ENCODE peak calls at places on chromosomes 11 and 22, in four cellular contexts. K is left cardiac atrium, B is HCEC 1CT, P is HFF-Myc. L is an unnamed sample.
A peak's percentile ranks its signal among the peaks of the same experiment; 100 is the strongest.

GRCh38 chr11:33125611-33126010 is 35.7 kb downstream of the CSTF3 start:
- DNase-seq in K (no peak), P (no peak), B (no peak), L (no peak)

GRCh38 chr11:35946766-35947165 is 2.9 kb downstream of the LDLRAD3 start:
- DNase-seq in P (no peak), K (no peak), B (no peak), L (no peak)

GRCh38 chr11:65854871-65855837 is 2.8 kb downstream of the CFL1 start:
- DNase-seq in P (no peak), B (no peak), K (no peak), L (no peak)

GRCh38 chr11:120219157-120219934 is 8.5 kb downstream of the OAF start:
- DNase-seq in P (no peak), B (peak; percentile 32), K (peak; percentile 50), L (no peak)

GRCh38 chr11:30859709-30860108 is 273.6 kb upstream of the MPPED2 start:
- DNase-seq in P (no peak), B (no peak), K (no peak), L (no peak)

GRCh38 chr22:40177738-40178416 is at the start of gene TNRC6B:
- DNase-seq in P (peak; percentile 95), K (peak; percentile 72), B (peak; percentile 98), L (peak; percentile 98)

GRCh38 chr11:10407055-10407454 is 48.0 kb upstream of the AMPD3 start:
- DNase-seq in B (peak; percentile 84), P (no peak), K (no peak), L (peak; percentile 24)

GRCh38 chr22:42138972-42139371 is 8.4 kb upstream of the CYP2D6 start:
- DNase-seq in K (no peak), P (no peak), B (no peak), L (no peak)

GRCh38 chr22:44336962-44337657 is 24.4 kb upstream of the SHISAL1 start:
- DNase-seq in K (no peak), B (no peak), P (no peak), L (no peak)

GRCh38 chr11:27868226-27868625 is 168.0 kb upstream of the BDNF start:
- DNase-seq in B (peak; percentile 31), K (no peak), P (no peak), L (no peak)

GRCh38 chr11:105878510-105878909 is 143.5 kb downstream of the MSANTD4 start:
- DNase-seq in B (no peak), P (no peak), K (no peak), L (peak; percentile 39)

GRCh38 chr11:19827399-19828135 is 114.9 kb downstream of the NAV2 start:
- DNase-seq in K (no peak), B (no peak), P (no peak), L (no peak)

GRCh38 chr11:75884321-75884720 is 69.3 kb downstream of the UVRAG start:
- DNase-seq in B (no peak), K (no peak), P (no peak), L (no peak)

GRCh38 chr11:20131744-20132666 is 28.3 kb downstream of the DBX1 start:
- DNase-seq in B (peak; percentile 55), P (no peak), K (peak; percentile 63), L (peak; percentile 35)

GRCh38 chr11:2670541-2671100 is 29.2 kb downstream of the KCNQ1OT1 start:
- DNase-seq in K (no peak), P (no peak), B (no peak), L (no peak)

GRCh38 chr22:29060931-29061330 is 700 bp downstream of the C22orf31 start:
- DNase-seq in B (no peak), P (no peak), K (no peak), L (no peak)

GRCh38 chr11:62667460-62667859 is 2.3 kb downstream of the CSKMT start:
- DNase-seq in B (no peak), P (no peak), K (no peak), L (no peak)

GRCh38 chr22:33099593-33099992 is 41.4 kb upstream of the SYN3 start:
- DNase-seq in K (no peak), B (no peak), P (no peak), L (no peak)

GRCh38 chr11:60563553-60564235 is 48.5 kb downstream of the MS4A13 start:
- DNase-seq in P (peak; percentile 5), K (no peak), B (no peak), L (no peak)

GRCh38 chr22:19109198-19110063 is 12.8 kb downstream of the DGCR2 start:
- DNase-seq in B (peak; percentile 44), K (no peak), P (no peak), L (peak; percentile 79)

GRCh38 chr22:29030618-29031235 is 30.9 kb downstream of the C22orf31 start:
- DNase-seq in B (peak; percentile 76), P (peak; percentile 62), K (peak; percentile 85), L (peak; percentile 93)

GRCh38 chr11:77151804-77152513 is 23.9 kb downstream of the MYO7A start:
- DNase-seq in K (no peak), P (no peak), B (peak; percentile 11), L (no peak)

GRCh38 chr11:86355256-86355655 is 19.4 kb upstream of the CCDC81 start:
- DNase-seq in B (no peak), K (no peak), P (no peak), L (no peak)

GRCh38 chr11:65021003-65021402 is 6.2 kb upstream of the SNX15 start:
- DNase-seq in K (no peak), P (no peak), B (no peak), L (no peak)

GRCh38 chr11:8988329-8989234 is 15.2 kb downstream of the NRIP3 start:
- DNase-seq in P (no peak), B (peak; percentile 19), K (no peak), L (no peak)

GRCh38 chr11:10349281-10349665 is 44.4 kb downstream of the ADM start:
- DNase-seq in K (no peak), B (no peak), P (no peak), L (no peak)

GRCh38 chr11:2306971-2307732 is 5.3 kb downstream of the TSPAN32 start:
- DNase-seq in B (no peak), K (no peak), P (peak; percentile 35), L (no peak)

GRCh38 chr11:2213384-2213842 is 41.8 kb upstream of the TH start:
- DNase-seq in P (no peak), K (peak; percentile 16), B (no peak), L (peak; percentile 96)

GRCh38 chr11:111982019-111982464 is 43.2 kb upstream of the DLAT start:
- DNase-seq in B (peak; percentile 15), K (peak; percentile 60), P (no peak), L (peak; percentile 70)

GRCh38 chr22:32385681-32386080 is 26.4 kb downstream of the RTCB start:
- DNase-seq in B (no peak), K (no peak), P (no peak), L (no peak)

GRCh38 chr22:28244760-28245159 is 325.7 kb upstream of the PITPNB start:
- DNase-seq in K (no peak), B (no peak), P (no peak), L (no peak)

GRCh38 chr11:76667271-76667818 is 3.2 kb downstream of the LRRC32 start:
- DNase-seq in P (no peak), K (no peak), B (no peak), L (no peak)

GRCh38 chr11:117232911-117233409 is 489 bp downstream of the RNF214 start:
- DNase-seq in K (peak; percentile 45), B (no peak), P (no peak), L (no peak)

GRCh38 chr11:20589796-20590195 is 9.6 kb upstream of the SLC6A5 start:
- DNase-seq in B (no peak), K (no peak), P (no peak), L (no peak)

GRCh38 chr22:41544671-41545476 is 604 bp upstream of the POLR3H start:
- DNase-seq in B (no peak), K (no peak), P (no peak), L (no peak)

GRCh38 chr11:10410844-10411200 is 44.2 kb upstream of the AMPD3 start:
- DNase-seq in K (no peak), B (no peak), P (no peak), L (no peak)

L was measured in HepG2.